ENCODE peak calls at places on chromosomes 12 and 14, in seven cellular contexts. P, K, A, Z, W, H and R are unnamed samples.

GRCh38 chr12:108947097-108947496 is 67.2 kb downstream of the DAO start:
- DNase-seq in P (no peak), A (no peak), W (no peak), H (no peak), Z (no peak), K (no peak), R (no peak)

GRCh38 chr12:2641209-2641608 is 153.6 kb upstream of the FKBP4 start:
- DNase-seq in H (no peak), A (no peak), W (peak), P (no peak), K (no peak), Z (peak), R (peak)

GRCh38 chr12:15829949-15830348 is 40.8 kb upstream of the EPS8 start:
- DNase-seq in Z (no peak), W (no peak), H (no peak), K (no peak), P (no peak), A (no peak), R (no peak)

GRCh38 chr12:94714378-94714777 is 64.0 kb upstream of the TMCC3 start:
- DNase-seq in K (no peak), W (no peak), H (no peak), Z (peak), P (no peak), A (no peak), R (no peak)

GRCh38 chr12:123271182-123271491 is 519 bp downstream of the CDK2AP1 start:
- DNase-seq in K (peak), P (peak), H (peak), W (peak), A (peak), Z (no peak), R (peak)

GRCh38 chr12:50677858-50678257 is 86.0 kb upstream of the ATF1 start:
- DNase-seq in P (no peak), W (no peak), A (no peak), K (no peak), H (no peak), Z (no peak), R (no peak)

GRCh38 chr14:23360496-23360895 is 4.5 kb downstream of the EFS start:
- DNase-seq in W (no peak), H (no peak), Z (no peak), A (peak), K (no peak), P (peak), R (peak)

GRCh38 chr12:87988534-87988933 is 40.7 kb downstream of the C12orf50 start:
- DNase-seq in K (no peak), A (no peak), W (no peak), P (no peak), Z (no peak), H (no peak), R (no peak)

GRCh38 chr12:48986720-48987291 is 8.7 kb downstream of the WNT1 start:
- DNase-seq in H (no peak), K (no peak), A (no peak), W (no peak), Z (no peak), P (peak), R (no peak)

GRCh38 chr14:99543369-99543768 is 60.6 kb downstream of the CCDC85C start:
- DNase-seq in K (no peak), P (no peak), H (no peak), Z (no peak), W (no peak), A (no peak), R (no peak)

GRCh38 chr12:5888816-5889315 is 56.2 kb downstream of the ANO2 start:
- DNase-seq in H (no peak), P (no peak), A (no peak), W (no peak), Z (no peak), K (no peak), R (no peak)

GRCh38 chr12:89950421-89950820 is 241.8 kb upstream of the ATP2B1 start:
- DNase-seq in K (no peak), Z (no peak), W (no peak), P (no peak), A (no peak), H (no peak), R (no peak)

GRCh38 chr14:75831971-75832370 is 149.8 kb downstream of the TGFB3 start:
- DNase-seq in H (no peak), A (no peak), P (no peak), K (no peak), W (no peak), Z (no peak), R (peak)

GRCh38 chr12:238736-239398 is 23.8 kb downstream of the SLC6A13 start:
- DNase-seq in W (no peak), H (no peak), Z (no peak), K (no peak), P (no peak), A (no peak), R (no peak)

GRCh38 chr14:79629891-79630560 is 581.3 kb downstream of the DIO2 start:
- DNase-seq in H (no peak), W (no peak), K (no peak), A (no peak), P (no peak), Z (no peak), R (no peak)

GRCh38 chr12:53049582-53050318 is at the start of gene TNS2:
- DNase-seq in H (no peak), A (peak), P (no peak), W (no peak), K (no peak), Z (peak), R (peak)

GRCh38 chr14:102258136-102258535 is 46.8 kb downstream of the MOK start:
- DNase-seq in P (no peak), K (no peak), H (no peak), W (no peak), Z (no peak), A (no peak), R (no peak)

GRCh38 chr12:123992118-123992825 is 19.3 kb downstream of the ZNF664 start:
- DNase-seq in H (no peak), K (no peak), W (no peak), P (no peak), A (no peak), Z (no peak), R (no peak)

GRCh38 chr14:73262427-73263183 is 25.3 kb downstream of the PAPLN start:
- DNase-seq in A (peak), Z (no peak), H (no peak), K (no peak), W (no peak), P (no peak), R (no peak)

GRCh38 chr12:53204351-53204750 is 2.7 kb downstream of the ITGB7 start:
- DNase-seq in W (no peak), P (no peak), K (no peak), A (no peak), H (no peak), Z (no peak), R (no peak)

GRCh38 chr12:21941522-21942376 is 523 bp upstream of the ABCC9 start:
- DNase-seq in A (peak), Z (peak), W (peak), K (no peak), P (peak), H (no peak), R (no peak)

GRCh38 chr14:100440207-100440631 is 117.1 kb downstream of the SLC25A47 start:
- DNase-seq in H (no peak), P (peak), K (peak), Z (peak), W (peak), A (peak), R (peak)

GRCh38 chr12:50375802-50376201 is 20.6 kb downstream of the FAM186A start:
- DNase-seq in P (no peak), A (no peak), K (no peak), Z (no peak), W (no peak), H (no peak), R (no peak)

GRCh38 chr12:19181666-19182426 is 52.3 kb downstream of the PLEKHA5 start:
- DNase-seq in Z (peak), P (peak), W (no peak), K (no peak), A (no peak), H (no peak), R (no peak)

GRCh38 chr14:59570122-59570521 is 6.5 kb downstream of the CCDC175 start:
- DNase-seq in A (no peak), H (no peak), K (no peak), Z (no peak), P (no peak), W (no peak), R (no peak)

GRCh38 chr12:47791874-47792273 is 18.8 kb downstream of the SLC48A1 start:
- DNase-seq in P (peak), A (peak), Z (no peak), H (no peak), K (no peak), W (no peak), R (no peak)

GRCh38 chr14:103136388-103137271 is 13.4 kb downstream of the TNFAIP2 start:
- DNase-seq in K (no peak), H (no peak), W (no peak), A (peak), Z (no peak), P (peak), R (peak)

GRCh38 chr12:67881565-67881964 is 107.7 kb upstream of the IFNG-AS1 start:
- DNase-seq in K (no peak), P (no peak), H (no peak), A (no peak), W (no peak), Z (no peak), R (no peak)

GRCh38 chr12:75969768-75970167 is 61.8 kb downstream of the PHLDA1 start:
- DNase-seq in Z (no peak), P (no peak), K (no peak), H (no peak), W (no peak), A (no peak), R (no peak)

GRCh38 chr12:105444809-105445102 is 114.3 kb downstream of the C12orf75 start:
- DNase-seq in K (no peak), A (no peak), P (no peak), W (no peak), Z (no peak), H (no peak), R (no peak)

GRCh38 chr14:95482967-95483842 is 33.2 kb downstream of the SYNE3 start:
- DNase-seq in H (no peak), P (peak), W (no peak), K (no peak), A (peak), Z (peak), R (peak)

GRCh38 chr12:122854554-122854953 is 19.3 kb downstream of the HIP1R start:
- DNase-seq in H (no peak), Z (no peak), P (no peak), K (no peak), W (no peak), A (no peak), R (no peak)

GRCh38 chr14:102215071-102215470 is 75.4 kb downstream of the WDR20 start:
- DNase-seq in K (no peak), P (no peak), A (peak), Z (no peak), H (no peak), W (no peak), R (no peak)

GRCh38 chr12:124655317-124656213 is 88.2 kb upstream of the NCOR2 start:
- DNase-seq in Z (peak), W (no peak), A (peak), H (no peak), K (no peak), P (no peak), R (no peak)

GRCh38 chr14:69005432-69006148 is 26.5 kb upstream of the ACTN1 start:
- DNase-seq in P (no peak), W (no peak), Z (peak), K (no peak), H (no peak), A (peak), R (no peak)

GRCh38 chr14:50714452-50715073 is 46.5 kb upstream of the SAV1 start:
- DNase-seq in W (peak), P (no peak), K (peak), H (no peak), Z (peak), A (no peak), R (peak)

GRCh38 chr14:62692490-62693106 is 352.7 kb downstream of the KCNH5 start:
- DNase-seq in P (no peak), K (no peak), A (no peak), Z (no peak), W (no peak), H (no peak), R (no peak)

GRCh38 chr12:118853634-118854033 is 127.7 kb upstream of the SRRM4 start:
- DNase-seq in P (no peak), Z (no peak), H (no peak), A (no peak), W (no peak), K (peak), R (peak)

GRCh38 chr12:50243507-50243906 is 39.8 kb downstream of the LIMA1 start:
- DNase-seq in P (no peak), Z (no peak), H (no peak), W (no peak), A (no peak), K (no peak), R (no peak)

GRCh38 chr12:94938583-94938982 is 64.9 kb downstream of the NDUFA12 start:
- DNase-seq in W (no peak), P (no peak), H (no peak), Z (no peak), K (no peak), A (no peak), R (no peak)